ENCODE peak calls at places on chromosomes 3 and 15, in eight cellular contexts. Q is transverse colon, L is GM23338, T is prostate gland, J is HL-60, F is endothelial cell of umbilical vein, K is HepG2, I is sigmoid colon. G is an unnamed sample.

GRCh38 chr3:134619884-134620445 is 30.9 kb downstream of the KY start:
- DNase-seq in T (no peak), K (no peak), I (no peak), F (no peak), J (no peak), Q (no peak), L (no peak), G (peak; percentile 11)

GRCh38 chr15:87860743-87861142 is 395.8 kb downstream of the NTRK3 start:
- DNase-seq in L (no peak), F (no peak), T (no peak), J (no peak), K (no peak), I (no peak), Q (no peak), G (no peak)

GRCh38 chr15:95127356-95127755 is 896.0 kb downstream of the MCTP2 start:
- DNase-seq in F (peak; percentile 57), K (no peak), J (no peak), I (no peak), T (no peak), L (peak; percentile 7), Q (no peak), G (no peak)

GRCh38 chr15:24848050-24848449 is 106.7 kb upstream of the SNRPN start:
- DNase-seq in F (peak; percentile 45), T (peak; percentile 11), L (peak; percentile 76), J (peak; percentile 14), K (no peak), Q (no peak), I (peak; percentile 66), G (no peak)

GRCh38 chr15:40769310-40770146 is at the start of gene C15orf62:
- DNase-seq in J (peak; percentile 77), L (no peak), T (peak; percentile 82), Q (peak; percentile 66), I (no peak), K (no peak), F (peak; percentile 65), G (peak; percentile 73)

GRCh38 chr15:62928242-62928995 is 114.1 kb upstream of the TPM1 start:
- DNase-seq in F (peak; percentile 68), T (no peak), J (no peak), L (no peak), I (no peak), Q (no peak), K (peak; percentile 37), G (no peak)

GRCh38 chr3:106813742-106814141 is 563.5 kb upstream of the CCDC54 start:
- DNase-seq in T (no peak), I (no peak), F (no peak), K (no peak), Q (no peak), J (no peak), L (no peak), G (no peak)

GRCh38 chr3:16741890-16742289 is 136.7 kb upstream of the DAZL start:
- DNase-seq in Q (no peak), J (no peak), K (no peak), T (no peak), F (no peak), L (no peak), I (no peak), G (no peak)

GRCh38 chr15:67107014-67107812 is 41.8 kb downstream of the SMAD3 start:
- DNase-seq in Q (peak; percentile 77), J (no peak), L (no peak), I (peak; percentile 92), T (peak; percentile 71), F (peak; percentile 97), K (peak; percentile 65), G (peak; percentile 82)

GRCh38 chr3:121063628-121064027 is 155.6 kb downstream of the STXBP5L start:
- DNase-seq in K (no peak), Q (no peak), L (peak; percentile 60), T (no peak), J (no peak), F (no peak), I (no peak), G (no peak)

GRCh38 chr3:141876891-141877561 is 583 bp downstream of the ATP1B3 start:
- DNase-seq in K (peak; percentile 33), Q (peak; percentile 65), T (peak; percentile 58), L (peak; percentile 63), J (peak; percentile 48), F (peak; percentile 64), I (peak; percentile 83), G (peak; percentile 61)

GRCh38 chr3:49900491-49901153 is 3.1 kb downstream of the MST1R start:
- DNase-seq in K (no peak), I (no peak), F (no peak), J (no peak), L (peak; percentile 30), Q (peak; percentile 90), T (peak; percentile 73), G (peak; percentile 93)
- TF ChIP-seq POLR2AphosphoS5 in K (no peak), I (no peak), F (no peak), J (no peak), L (no peak), Q (no peak), T (peak; percentile 56), G (peak; percentile 82)

DNA sequence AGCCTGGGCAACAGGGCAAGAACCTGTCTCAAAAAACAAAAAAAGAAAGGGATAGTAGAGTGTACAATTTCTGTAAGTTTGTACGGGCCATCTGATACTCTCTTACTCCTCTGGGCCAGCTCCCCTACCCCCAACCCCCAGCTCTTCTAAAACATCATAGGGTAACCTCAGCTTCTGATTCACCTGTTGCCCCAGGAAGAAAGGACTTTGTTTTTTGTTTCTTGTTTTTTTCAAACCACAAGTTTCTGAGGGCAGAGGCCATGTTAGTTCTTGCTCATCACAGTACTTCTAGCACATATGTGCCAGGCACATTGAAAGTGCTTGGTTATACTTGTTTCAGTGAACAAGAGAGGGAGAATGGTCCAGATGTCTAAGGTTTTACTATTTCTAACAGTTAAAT is 20.2 kb downstream of the ATOSA start:
- DNase-seq in Q (no peak), J (no peak), T (no peak), I (no peak), L (no peak), F (no peak), K (no peak), G (no peak)
- H3K27ac ChIP-seq in Q (no peak overlapping the region), J (no peak overlapping the region), T (no peak overlapping the region), I (no peak overlapping the region), L (no peak overlapping the region), F (no peak overlapping the region), K (no peak overlapping the region), G (peak overlapping the region; percentile 16)

DNA sequence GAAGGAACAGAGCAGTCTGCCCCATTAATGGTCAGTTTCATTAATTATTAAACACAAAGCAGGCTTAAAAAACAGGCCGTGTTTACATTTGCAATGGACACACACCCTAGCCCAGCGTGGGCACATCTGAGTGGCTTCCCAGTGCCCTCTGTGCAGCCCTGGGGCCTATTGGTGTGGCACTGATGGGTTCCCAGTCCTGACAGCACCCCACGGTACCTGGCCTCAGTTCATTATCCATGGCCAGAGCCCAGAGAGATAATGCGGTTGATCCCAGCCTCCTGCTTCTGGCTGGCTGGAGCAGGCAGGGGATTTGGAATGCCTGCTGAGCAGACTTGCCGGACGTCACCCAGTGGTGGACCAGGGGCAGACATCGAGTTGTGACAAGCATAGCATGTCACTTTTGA is 110.5 kb upstream of the ABHD17C start:
- DNase-seq in L (no peak), T (no peak), F (no peak), Q (no peak), K (peak; percentile 27), J (no peak), I (no peak), G (peak; percentile 31)
- TF ChIP-seq CTCF in L (no peak), T (no peak), F (no peak), Q (no peak), K (peak; percentile 30), J (no peak), I (no peak), G (no peak)

DNA sequence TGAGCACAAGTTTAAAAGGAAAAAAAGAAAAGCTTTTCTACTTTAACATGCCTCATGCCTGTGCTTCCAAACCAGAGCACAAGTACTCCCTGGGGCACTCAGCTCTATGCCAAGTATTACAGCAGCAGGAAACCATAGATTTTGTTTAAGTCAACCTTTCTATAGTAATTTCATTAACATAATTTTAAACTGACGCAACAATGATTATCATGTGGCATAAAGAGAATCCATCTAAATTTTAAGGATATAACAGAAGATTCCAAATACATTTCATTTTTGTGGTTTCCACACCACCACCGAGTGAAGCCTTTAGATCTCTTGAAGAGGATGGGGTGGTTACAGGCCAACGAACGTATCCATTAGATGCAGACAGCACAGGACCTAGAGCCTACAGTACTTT is 112.1 kb downstream of the TNIK start:
- DNase-seq in T (no peak), J (no peak), F (no peak), K (no peak), L (no peak), I (no peak), Q (no peak), G (no peak)
- TF ChIP-seq POLR2AphosphoS5 in T (no peak), J (no peak), F (no peak), K (no peak), L (no peak), I (no peak), Q (no peak), G (no peak)

GRCh38 chr15:68586274-68586961 is 7.6 kb downstream of the CORO2B start:
- DNase-seq in F (peak; percentile 57), Q (no peak), J (no peak), T (no peak), L (no peak), I (no peak), K (peak; percentile 66), G (no peak)
- H3K27ac ChIP-seq in F (no peak overlapping the region), Q (no peak overlapping the region), J (no peak overlapping the region), T (no peak overlapping the region), L (no peak overlapping the region), I (peak overlapping the region; percentile 64), K (no peak overlapping the region), G (peak overlapping the region; percentile 50)